ENCODE peak calls at places on chromosome 2, in six cellular contexts. H is stomach, G is foreskin fibroblast, F is H9, J is MCF 10A, A is HFFc6. U is an unnamed sample.

GRCh38 chr2:3442185-3442584 is 62.7 kb downstream of the TRAPPC12 start:
- DNase-seq in J (no peak), F (no peak), H (no peak), G (no peak), A (no peak), U (no peak)

GRCh38 chr2:208285853-208286252 is 19.8 kb downstream of the PIKFYVE start:
- DNase-seq in G (no peak), H (no peak), F (no peak), A (no peak), J (no peak), U (no peak)

GRCh38 chr2:180416553-180417113 is 409.5 kb upstream of the CWC22 start:
- DNase-seq in J (no peak), G (no peak), A (no peak), H (no peak), F (no peak), U (no peak)

GRCh38 chr2:213934560-213934959 is 476.3 kb upstream of the VWC2L start:
- DNase-seq in G (peak; percentile 8), A (peak; percentile 12), F (no peak), J (peak; percentile 42), H (no peak), U (no peak)

GRCh38 chr2:168945508-168945907 is 44.4 kb downstream of the G6PC2 start:
- DNase-seq in G (no peak), H (no peak), F (no peak), A (no peak), J (no peak), U (no peak)

GRCh38 chr2:47008381-47009280 is 93.0 kb upstream of the MCFD2 start:
- DNase-seq in H (no peak), A (peak; percentile 61), F (peak; percentile 49), J (no peak), G (peak; percentile 65), U (no peak)

GRCh38 chr2:100870652-100871531 is 51.0 kb downstream of the NPAS2 start:
- DNase-seq in F (peak; percentile 45), H (no peak), G (no peak), J (peak; percentile 34), A (no peak), U (no peak)

GRCh38 chr2:199772693-199772976 is 78.4 kb downstream of the FTCDNL1 start:
- DNase-seq in J (no peak), H (no peak), G (no peak), F (no peak), A (no peak), U (no peak)

GRCh38 chr2:52934354-52934898 is 833.2 kb upstream of the CHAC2 start:
- DNase-seq in A (peak; percentile 20), H (no peak), G (peak; percentile 10), J (peak; percentile 89), F (no peak), U (no peak)

DNA sequence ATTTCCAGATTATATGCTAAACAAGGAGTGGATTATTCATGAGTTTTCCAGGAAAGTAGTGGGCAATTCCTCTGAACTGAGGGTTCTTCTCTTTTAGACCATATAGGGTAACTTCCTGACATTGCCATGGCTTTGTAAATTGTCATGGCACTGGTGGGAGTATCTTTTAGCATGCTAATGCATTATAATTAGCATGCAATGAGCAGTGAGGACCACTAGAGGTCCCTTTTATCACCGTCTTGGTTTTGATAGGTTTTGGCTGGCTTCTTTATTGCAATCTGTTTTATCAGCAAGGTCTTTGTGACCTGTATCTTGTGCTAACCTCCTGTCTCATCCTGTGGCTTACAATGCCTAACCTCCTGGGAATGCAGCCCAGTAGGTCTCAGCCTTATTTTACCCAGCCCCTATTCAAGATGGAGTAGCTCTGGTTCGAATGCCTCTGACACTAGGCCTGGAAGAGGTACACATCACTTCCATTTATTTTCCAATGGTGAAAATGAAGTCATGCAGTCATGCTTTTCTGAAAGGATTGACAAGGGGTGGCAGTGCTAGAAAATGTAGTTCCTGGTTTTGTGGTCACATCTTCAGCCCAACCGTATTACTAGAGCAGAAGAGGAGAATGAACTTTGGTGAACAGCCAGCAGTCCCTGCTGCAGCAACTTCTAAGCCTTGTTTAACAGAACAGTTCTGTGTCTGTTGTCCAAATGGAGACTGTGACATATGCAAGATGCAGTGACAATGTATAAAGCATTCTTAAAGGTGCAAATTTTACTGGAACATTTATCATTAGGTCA is 26.6 kb upstream of the ITGA4 start:
- DNase-seq in H (no peak), J (peak; percentile 26), G (no peak), F (no peak), A (peak; percentile 1), U (no peak)
- TF ChIP-seq CTCF in H (no peak), J (peak; percentile 27), G (peak; percentile 27), F (peak; percentile 58), A (peak; percentile 78), U (peak; percentile 19)

DNA sequence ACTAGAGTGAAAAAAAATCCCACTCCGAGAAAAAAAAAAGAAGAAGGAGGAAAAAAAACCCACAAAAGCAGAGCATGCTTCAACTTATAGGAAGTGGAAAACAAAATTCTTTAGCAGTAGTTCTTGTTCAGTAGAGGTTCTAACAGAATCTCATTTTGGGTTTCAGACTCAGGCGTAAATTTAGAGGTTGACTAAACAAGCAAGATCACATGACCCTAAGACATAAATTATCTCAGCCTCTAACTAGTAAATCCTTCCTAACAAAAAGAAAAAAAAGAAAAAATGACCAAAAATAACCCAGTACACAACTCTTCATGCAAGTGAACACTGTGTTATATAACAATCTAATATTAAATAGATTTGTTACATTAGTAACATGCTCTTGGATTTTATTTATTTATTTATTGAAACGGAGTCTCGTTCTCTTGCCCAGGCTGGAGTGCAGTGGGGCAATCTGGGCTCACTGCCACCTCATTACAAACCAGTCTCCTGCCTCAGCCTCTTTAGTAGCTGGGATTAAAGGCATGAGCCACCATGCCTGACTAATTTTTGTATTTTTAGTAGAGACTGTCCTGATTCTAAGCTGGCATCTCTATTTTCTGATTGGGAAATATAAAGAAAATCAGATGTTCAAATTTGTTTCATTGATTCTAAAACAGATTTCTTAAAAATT is 35.4 kb downstream of the PPP4R3B start:
- DNase-seq in J (peak; percentile 66), F (no peak), H (no peak), G (no peak), A (peak; percentile 25), U (no peak)
- TF ChIP-seq CTCF in J (no peak), F (no peak), H (no peak), G (no peak), A (no peak), U (no peak)

GRCh38 chr2:15940661-15941482 is 522 bp downstream of the MYCN start:
- DNase-seq in F (no peak), H (no peak), J (no peak), G (no peak), A (no peak), U (no peak)

GRCh38 chr2:15937882-15938802 is 2.2 kb upstream of the MYCN start:
- DNase-seq in A (no peak), F (no peak), J (no peak), G (no peak), H (no peak), U (no peak)

GRCh38 chr2:15939854-15940660 is at the start of gene MYCN:
- DNase-seq in G (no peak), A (no peak), J (peak; percentile 42), F (peak; percentile 94), H (peak; percentile 69), U (peak; percentile 62)

GRCh38 chr2:15938803-15939555 is 1.4 kb upstream of the MYCN start:
- DNase-seq in J (no peak), H (no peak), F (peak; percentile 77), A (no peak), G (no peak), U (no peak)

DNA sequence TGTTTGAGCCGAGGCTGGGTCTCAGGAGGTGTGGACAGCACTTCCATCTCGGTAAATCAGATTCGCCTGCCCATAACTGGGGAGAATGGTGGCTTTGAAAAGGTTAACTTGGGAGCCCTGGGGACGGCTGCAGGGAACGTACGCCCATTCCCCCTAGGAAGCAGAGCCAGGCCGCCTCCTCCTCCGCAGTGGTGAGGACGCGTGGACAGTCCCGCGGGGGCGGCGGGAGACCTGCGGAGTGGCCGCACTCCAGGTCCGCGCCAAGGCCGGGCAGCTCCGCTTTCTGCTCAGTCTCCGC is 845 bp upstream of the MYCN start:
- DNase-seq in A (no peak), J (no peak), F (peak; percentile 81), G (peak; percentile 7), H (peak; percentile 72), U (peak; percentile 60)
- TF ChIP-seq CTCF in A (no peak), J (no peak), F (no peak), G (no peak), H (peak; percentile 64), U (no peak)

DNA sequence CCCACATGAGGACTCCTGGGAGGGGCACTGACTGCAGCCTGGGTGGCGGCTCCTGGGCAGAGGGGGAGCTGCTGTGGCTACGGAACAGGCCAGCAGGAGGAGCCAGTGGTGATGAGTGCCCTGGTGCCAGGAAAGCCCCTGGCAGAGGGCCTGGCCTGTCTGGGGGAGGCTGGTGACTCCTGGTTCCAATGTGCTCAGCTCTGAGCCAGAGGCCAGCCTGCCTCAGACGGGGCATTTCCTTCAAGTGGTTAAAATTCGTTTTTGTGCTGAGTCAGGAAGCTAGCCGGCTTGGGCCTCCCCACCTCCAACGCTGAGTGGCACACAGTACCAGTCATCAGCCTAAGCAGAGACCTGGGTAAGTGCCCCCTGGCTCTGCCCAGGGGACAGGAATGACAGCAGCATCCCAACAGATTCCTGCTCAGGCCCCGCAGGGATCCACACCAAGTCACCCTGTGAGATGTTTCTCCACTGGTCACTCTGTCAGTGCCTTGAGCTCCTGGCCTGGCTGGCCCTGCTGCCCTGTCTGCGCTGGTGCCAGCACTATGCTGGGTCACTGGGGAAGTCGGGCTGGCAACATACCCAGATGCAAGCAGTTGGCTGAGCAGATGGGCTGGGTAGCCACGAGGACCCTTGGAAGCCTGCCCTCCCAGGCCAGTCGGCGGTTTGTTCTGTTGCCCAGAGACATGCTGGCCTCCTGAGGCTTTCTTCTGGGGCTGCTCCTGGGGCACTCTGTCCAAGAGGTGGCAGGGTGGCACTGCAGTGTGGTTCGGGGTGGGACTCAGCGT is 7.1 kb upstream of the KLF11 start:
- DNase-seq in A (peak; percentile 49), H (peak; percentile 91), J (peak; percentile 91), F (no peak), G (peak; percentile 64), U (no peak)
- TF ChIP-seq CTCF in A (peak; percentile 68), H (peak; percentile 36), J (peak; percentile 49), F (peak; percentile 58), G (peak; percentile 54), U (peak; percentile 36)

GRCh38 chr2:181746844-181747243 is 66.5 kb upstream of the NEUROD1 start:
- DNase-seq in J (peak; percentile 11), A (no peak), F (no peak), G (no peak), H (no peak), U (no peak)
- TF ChIP-seq CTCF in J (no peak), A (no peak), F (no peak), G (no peak), H (no peak), U (no peak)

GRCh38 chr2:5914831-5915611 is 222.8 kb downstream of the SOX11 start:
- DNase-seq in G (no peak), H (no peak), F (peak; percentile 69), J (peak; percentile 1), A (no peak), U (no peak)
- TF ChIP-seq CTCF in G (no peak), H (no peak), F (peak; percentile 51), J (no peak), A (no peak), U (peak; percentile 9)